ENCODE peak calls at places on chromosomes 13 and 19, in nine cellular contexts. U is neural progenitor cell, N is tibial artery, L is WERI-Rb-1, T is OCI-LY7, V is ovary, R is astrocyte, Q is psoas muscle, Y is esophagus squamous epithelium. M is an unnamed sample.
A peak's percentile ranks its signal among the peaks of the same experiment; 100 is the strongest.

GRCh38 chr19:56538761-56539263 is at the start of gene ZFP28:
- DNase-seq in R (no peak), T (no peak), Q (peak; percentile 85), U (no peak), N (peak; percentile 89), L (peak; percentile 92), Y (peak; percentile 47), V (no peak), M (peak; percentile 83)

GRCh38 chr19:326851-327250 is 17.7 kb downstream of the MIER2 start:
- DNase-seq in R (no peak), Q (no peak), V (no peak), N (no peak), T (no peak), L (no peak), Y (no peak), U (no peak), M (no peak)

GRCh38 chr13:113231306-113232207 is 22.1 kb downstream of the CUL4A start:
- DNase-seq in Y (no peak), U (no peak), Q (no peak), L (no peak), T (no peak), R (no peak), V (no peak), N (no peak), M (no peak)

GRCh38 chr19:14475251-14476073 is at the start of gene PTGER1:
- DNase-seq in V (no peak), T (no peak), Q (no peak), R (no peak), U (peak; percentile 69), N (no peak), Y (no peak), L (peak; percentile 79), M (peak; percentile 60)

GRCh38 chr19:18290250-18291018 is 9.0 kb upstream of the JUND start:
- DNase-seq in V (no peak), Y (no peak), R (no peak), U (no peak), N (peak; percentile 90), T (no peak), L (no peak), Q (no peak), M (peak; percentile 70)

GRCh38 chr19:4581381-4582111 is 22.1 kb upstream of the SEMA6B start:
- DNase-seq in N (no peak), Q (no peak), L (peak; percentile 66), Y (no peak), V (no peak), U (peak; percentile 85), T (peak; percentile 38), R (no peak), M (no peak)

GRCh38 chr13:112959206-112959605 is 9.8 kb upstream of the MCF2L start:
- DNase-seq in U (no peak), T (no peak), N (peak; percentile 39), V (no peak), Y (no peak), R (no peak), Q (no peak), L (no peak), M (no peak)

GRCh38 chr13:33931397-33931987 is 113.5 kb downstream of the RFC3 start:
- DNase-seq in V (no peak), Q (no peak), L (peak; percentile 35), N (no peak), T (peak; percentile 73), U (peak; percentile 73), Y (no peak), R (peak; percentile 34), M (peak; percentile 61)

GRCh38 chr13:110520431-110521295 is 40.9 kb downstream of the RAB20 start:
- DNase-seq in U (no peak), N (peak; percentile 97), T (no peak), L (no peak), Q (peak; percentile 86), V (peak; percentile 68), Y (no peak), R (peak; percentile 55), M (peak; percentile 84)

GRCh38 chr19:50368649-50369570 is 3.5 kb upstream of the NAPSA start:
- DNase-seq in U (peak; percentile 88), Q (peak; percentile 81), L (peak; percentile 81), R (peak; percentile 69), V (peak; percentile 78), N (peak; percentile 92), T (peak; percentile 92), Y (no peak), M (peak; percentile 92)

GRCh38 chr19:6533746-6534418 is 3.1 kb downstream of the TNFSF9 start:
- DNase-seq in Q (no peak), T (no peak), Y (no peak), N (no peak), V (no peak), U (no peak), R (no peak), L (no peak), M (no peak)
- TF ChIP-seq CTCF in Q (no peak), T (no peak), Y (no peak), N (no peak), V (no peak), U (no peak), R (no peak), L (no peak), M (no peak)

GRCh38 chr19:1577929-1578618 is 9.9 kb upstream of the MEX3D start:
- DNase-seq in Y (no peak), Q (no peak), V (no peak), R (no peak), N (no peak), U (no peak), T (no peak), L (no peak), M (no peak)

GRCh38 chr19:1577090-1577928 is 9.2 kb upstream of the MEX3D start:
- DNase-seq in T (no peak), R (no peak), L (no peak), Q (no peak), N (no peak), V (no peak), Y (no peak), U (no peak), M (no peak)

GRCh38 chr19:1580382-1580781 is 12.3 kb upstream of the MEX3D start:
- DNase-seq in T (no peak), N (no peak), R (no peak), L (no peak), Q (no peak), Y (no peak), V (no peak), U (no peak), M (no peak)

GRCh38 chr19:1580957-1581356 is 11.7 kb downstream of the MBD3 start:
- DNase-seq in L (no peak), Q (no peak), N (no peak), V (no peak), R (no peak), U (no peak), Y (no peak), T (no peak), M (no peak)

DNA sequence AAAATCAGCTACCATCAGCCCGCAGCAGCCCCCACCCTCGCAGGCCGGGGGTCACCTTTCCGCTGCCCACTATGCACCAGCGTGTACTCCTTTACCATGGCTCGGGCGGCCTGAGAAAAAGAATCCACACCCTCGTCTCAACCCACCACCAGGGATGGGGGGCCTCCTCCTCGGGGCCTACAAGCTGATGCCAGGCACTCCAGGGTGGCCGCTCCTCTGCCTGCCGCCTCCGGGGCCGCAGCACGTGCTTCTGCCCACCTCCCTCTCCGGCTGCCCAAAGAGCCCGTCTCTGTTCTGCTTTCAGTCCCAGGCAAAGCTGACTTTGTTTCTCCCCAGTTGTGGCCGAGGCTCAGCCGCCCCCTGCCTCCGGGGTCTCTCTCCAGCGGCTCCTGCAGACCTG is 11.1 kb upstream of the MEX3D start:
- DNase-seq in N (no peak), Q (no peak), R (no peak), L (no peak), T (no peak), U (no peak), V (no peak), Y (no peak), M (no peak)
- H3K36me3 ChIP-seq in N (peaks cover 79% of the 10 kb centered on the region), Q (peaks cover 82% of the 10 kb centered on the region), R (peaks cover 8% of the 10 kb centered on the region), L (peaks cover 88% of the 10 kb centered on the region), T (peaks cover 85% of the 10 kb centered on the region), U (no peaks in the 10 kb centered on the region), V (no peaks in the 10 kb centered on the region), Y (peaks cover 80% of the 10 kb centered on the region), M (no peaks in the 10 kb centered on the region)

GRCh38 chr13:53749306-53749705 is 720.7 kb downstream of the OLFM4 start:
- DNase-seq in U (no peak), L (no peak), Y (no peak), R (no peak), Q (no peak), N (no peak), T (no peak), V (no peak), M (no peak)

GRCh38 chr13:53743906-53744305 is 715.3 kb downstream of the OLFM4 start:
- DNase-seq in N (no peak), Y (no peak), R (no peak), T (no peak), V (no peak), U (peak; percentile 18), L (peak; percentile 9), Q (no peak), M (no peak)
- TF ChIP-seq CTCF in N (no peak), Y (no peak), R (no peak), T (no peak), V (no peak), U (peak; percentile 40), L (no peak), Q (no peak), M (no peak)

DNA sequence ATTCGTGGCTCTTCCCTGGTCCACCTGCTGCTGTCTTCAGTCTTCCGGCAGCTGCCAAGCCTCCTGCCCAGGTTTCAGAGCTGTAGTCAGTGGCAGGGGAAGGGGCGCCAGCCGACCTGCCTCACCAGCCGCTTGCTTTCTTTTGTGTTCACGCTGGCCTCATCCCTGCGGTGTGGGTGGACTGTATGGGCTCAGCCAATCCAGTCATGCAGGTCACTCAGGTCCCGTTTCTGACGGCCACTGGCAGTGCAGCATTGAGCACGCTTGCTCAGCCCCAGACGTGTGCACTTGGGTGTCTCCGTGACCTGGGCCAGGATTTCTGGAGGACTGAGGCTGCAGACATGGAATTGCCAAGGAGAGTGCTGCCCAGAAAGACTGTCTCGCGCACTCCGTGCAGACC is 26.0 kb downstream of the AP1M1 start:
- DNase-seq in R (no peak), U (no peak), V (no peak), Y (no peak), N (peak; percentile 48), T (no peak), L (no peak), Q (no peak), M (no peak)
- H3K36me3 ChIP-seq in R (peaks cover 32% of the 10 kb centered on the region), U (no peaks in the 10 kb centered on the region), V (no peaks in the 10 kb centered on the region), Y (peaks cover 100% of the 10 kb centered on the region), N (peaks cover 95% of the 10 kb centered on the region), T (peaks cover 88% of the 10 kb centered on the region), L (peaks cover 41% of the 10 kb centered on the region), Q (peaks cover 71% of the 10 kb centered on the region), M (no peaks in the 10 kb centered on the region)

GRCh38 chr19:16588824-16589577 is 16.8 kb upstream of the SLC35E1 start:
- DNase-seq in Y (no peak), L (no peak), U (no peak), R (no peak), T (no peak), N (no peak), Q (no peak), V (no peak), M (peak; percentile 40)
- TF ChIP-seq CTCF in Y (no peak), L (no peak), U (no peak), R (no peak), T (no peak), N (no peak), Q (no peak), V (no peak), M (no peak)

GRCh38 chr19:35890113-35890650 is 10.2 kb downstream of the NFKBID start:
- DNase-seq in U (no peak), Q (no peak), V (no peak), L (no peak), T (no peak), N (no peak), Y (no peak), R (no peak), M (no peak)
- H3K36me3 ChIP-seq in U (no peaks in the 10 kb centered on the region), Q (peaks cover 53% of the 10 kb centered on the region), V (no peaks in the 10 kb centered on the region), L (peaks cover 67% of the 10 kb centered on the region), T (peaks cover 87% of the 10 kb centered on the region), N (peaks cover 84% of the 10 kb centered on the region), Y (peaks cover 87% of the 10 kb centered on the region), R (peaks cover 5% of the 10 kb centered on the region), M (no peaks in the 10 kb centered on the region)